ENCODE peak calls at places on chromosomes 1 and 21, in five cellular contexts. One of them, this sample, is unnamed.

GRCh38 chr1:225817611-225818061 is 7.7 kb downstream of the EPHX1 start:
- DNase-seq in GM23248: peak; percentile 96
- DNase-seq in spleen: no peak
- DNase-seq in CD4-positive, alpha-beta memory T cell: no peak
- DNase-seq in prostate gland: peak; percentile 86
- DNase-seq in this sample: peak; percentile 88

GRCh38 chr1:99573431-99574217 is 72.3 kb upstream of the PALMD start:
- DNase-seq in GM23248: no peak
- DNase-seq in spleen: no peak
- DNase-seq in CD4-positive, alpha-beta memory T cell: no peak
- DNase-seq in prostate gland: no peak
- DNase-seq in this sample: no peak

GRCh38 chr21:16420086-16420724 is 690.4 kb downstream of the USP25 start:
- DNase-seq in GM23248: peak; percentile 14
- DNase-seq in spleen: no peak
- DNase-seq in CD4-positive, alpha-beta memory T cell: no peak
- DNase-seq in prostate gland: peak; percentile 67
- DNase-seq in this sample: no peak

GRCh38 chr1:160541622-160542302 is 18.7 kb upstream of the SLAMF6 start:
- DNase-seq in GM23248: no peak
- DNase-seq in spleen: no peak
- DNase-seq in CD4-positive, alpha-beta memory T cell: no peak
- DNase-seq in prostate gland: no peak
- DNase-seq in this sample: no peak

GRCh38 chr21:36263797-36264196 is 56.2 kb upstream of the MORC3 start:
- DNase-seq in GM23248: no peak
- DNase-seq in spleen: peak; percentile 74
- DNase-seq in CD4-positive, alpha-beta memory T cell: no peak
- DNase-seq in prostate gland: no peak
- DNase-seq in this sample: peak; percentile 7

GRCh38 chr1:10057305-10057704 is 24.5 kb downstream of the UBE4B start:
- DNase-seq in GM23248: peak; percentile 76
- DNase-seq in spleen: no peak
- DNase-seq in CD4-positive, alpha-beta memory T cell: no peak
- DNase-seq in prostate gland: no peak
- DNase-seq in this sample: no peak

GRCh38 chr1:119703666-119704450 is 7.9 kb upstream of the PHGDH start:
- DNase-seq in GM23248: no peak
- DNase-seq in spleen: no peak
- DNase-seq in CD4-positive, alpha-beta memory T cell: no peak
- DNase-seq in prostate gland: no peak
- DNase-seq in this sample: no peak

GRCh38 chr1:61807606-61808005 is 65.3 kb downstream of the PATJ start:
- DNase-seq in GM23248: no peak
- DNase-seq in spleen: no peak
- DNase-seq in CD4-positive, alpha-beta memory T cell: no peak
- DNase-seq in prostate gland: no peak
- DNase-seq in this sample: no peak

GRCh38 chr1:170530972-170531757 is 801 bp upstream of the GORAB start:
- DNase-seq in GM23248: peak; percentile 56
- DNase-seq in spleen: peak; percentile 73
- DNase-seq in CD4-positive, alpha-beta memory T cell: no peak
- DNase-seq in prostate gland: no peak
- DNase-seq in this sample: peak; percentile 71

GRCh38 chr1:206663832-206664652 is 20.7 kb upstream of the MAPKAPK2 start:
- DNase-seq in GM23248: peak; percentile 66
- DNase-seq in spleen: peak; percentile 81
- DNase-seq in CD4-positive, alpha-beta memory T cell: peak; percentile 69
- DNase-seq in prostate gland: peak; percentile 61
- DNase-seq in this sample: no peak

GRCh38 chr21:36508948-36509347 is 29.0 kb upstream of the CLDN14 start:
- DNase-seq in GM23248: no peak
- DNase-seq in spleen: no peak
- DNase-seq in CD4-positive, alpha-beta memory T cell: no peak
- DNase-seq in prostate gland: peak; percentile 54
- DNase-seq in this sample: no peak

GRCh38 chr1:173255214-173255813 is 48.2 kb upstream of the TNFSF4 start:
- DNase-seq in GM23248: peak; percentile 58
- DNase-seq in spleen: no peak
- DNase-seq in CD4-positive, alpha-beta memory T cell: no peak
- DNase-seq in prostate gland: no peak
- DNase-seq in this sample: no peak

GRCh38 chr1:12121212-12122000 is 45.4 kb upstream of the TNFRSF1B start:
- DNase-seq in GM23248: peak; percentile 44
- DNase-seq in spleen: peak; percentile 30
- DNase-seq in CD4-positive, alpha-beta memory T cell: peak; percentile 50
- DNase-seq in prostate gland: no peak
- DNase-seq in this sample: no peak

GRCh38 chr1:245234217-245235120 is 79.7 kb downstream of the KIF26B start:
- DNase-seq in GM23248: no peak
- DNase-seq in spleen: no peak
- DNase-seq in CD4-positive, alpha-beta memory T cell: no peak
- DNase-seq in prostate gland: no peak
- DNase-seq in this sample: no peak

GRCh38 chr1:180563013-180563827 is 4.5 kb downstream of the OVAAL start:
- DNase-seq in GM23248: peak; percentile 78
- DNase-seq in spleen: no peak
- DNase-seq in CD4-positive, alpha-beta memory T cell: no peak
- DNase-seq in prostate gland: no peak
- DNase-seq in this sample: no peak

GRCh38 chr1:50620680-50621329 is 197.6 kb upstream of the DMRTA2 start:
- DNase-seq in GM23248: peak; percentile 45
- DNase-seq in spleen: no peak
- DNase-seq in CD4-positive, alpha-beta memory T cell: no peak
- DNase-seq in prostate gland: peak; percentile 28
- DNase-seq in this sample: peak; percentile 81

GRCh38 chr1:117886101-117886795 is 43.2 kb downstream of the GDAP2 start:
- DNase-seq in GM23248: peak; percentile 58
- DNase-seq in spleen: no peak
- DNase-seq in CD4-positive, alpha-beta memory T cell: no peak
- DNase-seq in prostate gland: no peak
- DNase-seq in this sample: no peak

GRCh38 chr1:8509579-8509978 is 191.7 kb downstream of the SLC45A1 start:
- DNase-seq in GM23248: no peak
- DNase-seq in spleen: no peak
- DNase-seq in CD4-positive, alpha-beta memory T cell: no peak
- DNase-seq in prostate gland: no peak
- DNase-seq in this sample: no peak

GRCh38 chr1:11731719-11732283 is 4.1 kb upstream of the AGTRAP start:
- DNase-seq in GM23248: peak; percentile 83
- DNase-seq in spleen: peak; percentile 85
- DNase-seq in CD4-positive, alpha-beta memory T cell: no peak
- DNase-seq in prostate gland: peak; percentile 77
- DNase-seq in this sample: peak; percentile 93

GRCh38 chr1:43327549-43328292 is 9.9 kb upstream of the MPL start:
- DNase-seq in GM23248: peak; percentile 38
- DNase-seq in spleen: no peak
- DNase-seq in CD4-positive, alpha-beta memory T cell: no peak
- DNase-seq in prostate gland: no peak
- DNase-seq in this sample: no peak

GRCh38 chr1:232765536-232765935 is 39.7 kb upstream of the MAP10 start:
- DNase-seq in GM23248: no peak
- DNase-seq in spleen: no peak
- DNase-seq in CD4-positive, alpha-beta memory T cell: no peak
- DNase-seq in prostate gland: no peak
- DNase-seq in this sample: no peak

GRCh38 chr1:232886304-232886703 is 64.1 kb upstream of the NTPCR start:
- DNase-seq in GM23248: no peak
- DNase-seq in spleen: no peak
- DNase-seq in CD4-positive, alpha-beta memory T cell: no peak
- DNase-seq in prostate gland: no peak
- DNase-seq in this sample: no peak

GRCh38 chr1:31064685-31065309 is 720 bp downstream of the PUM1 start:
- DNase-seq in GM23248: peak; percentile 56
- DNase-seq in spleen: peak; percentile 81
- DNase-seq in CD4-positive, alpha-beta memory T cell: no peak
- DNase-seq in prostate gland: no peak
- DNase-seq in this sample: no peak

GRCh38 chr1:110337704-110338199 is 1.4 kb upstream of the RBM15 start:
- DNase-seq in GM23248: peak; percentile 49
- DNase-seq in spleen: peak; percentile 92
- DNase-seq in CD4-positive, alpha-beta memory T cell: no peak
- DNase-seq in prostate gland: peak; percentile 33
- DNase-seq in this sample: peak; percentile 89

GRCh38 chr1:112058815-112059450 is 69.5 kb upstream of the KCND3 start:
- DNase-seq in GM23248: no peak
- DNase-seq in spleen: no peak
- DNase-seq in CD4-positive, alpha-beta memory T cell: no peak
- DNase-seq in prostate gland: no peak
- DNase-seq in this sample: no peak

GRCh38 chr1:150149490-150150453 is at the start of gene PLEKHO1:
- DNase-seq in GM23248: peak; percentile 92
- DNase-seq in spleen: peak; percentile 97
- DNase-seq in CD4-positive, alpha-beta memory T cell: peak; percentile 80
- DNase-seq in prostate gland: peak; percentile 73
- DNase-seq in this sample: peak; percentile 93

GRCh38 chr21:26717146-26717739 is 128.0 kb downstream of the ADAMTS1 start:
- DNase-seq in GM23248: peak; percentile 49
- DNase-seq in spleen: no peak
- DNase-seq in CD4-positive, alpha-beta memory T cell: peak; percentile 17
- DNase-seq in prostate gland: no peak
- DNase-seq in this sample: no peak

GRCh38 chr1:21156019-21156418 is 20.7 kb downstream of the EIF4G3 start:
- DNase-seq in GM23248: no peak
- DNase-seq in spleen: no peak
- DNase-seq in CD4-positive, alpha-beta memory T cell: no peak
- DNase-seq in prostate gland: no peak
- DNase-seq in this sample: no peak

DNA sequence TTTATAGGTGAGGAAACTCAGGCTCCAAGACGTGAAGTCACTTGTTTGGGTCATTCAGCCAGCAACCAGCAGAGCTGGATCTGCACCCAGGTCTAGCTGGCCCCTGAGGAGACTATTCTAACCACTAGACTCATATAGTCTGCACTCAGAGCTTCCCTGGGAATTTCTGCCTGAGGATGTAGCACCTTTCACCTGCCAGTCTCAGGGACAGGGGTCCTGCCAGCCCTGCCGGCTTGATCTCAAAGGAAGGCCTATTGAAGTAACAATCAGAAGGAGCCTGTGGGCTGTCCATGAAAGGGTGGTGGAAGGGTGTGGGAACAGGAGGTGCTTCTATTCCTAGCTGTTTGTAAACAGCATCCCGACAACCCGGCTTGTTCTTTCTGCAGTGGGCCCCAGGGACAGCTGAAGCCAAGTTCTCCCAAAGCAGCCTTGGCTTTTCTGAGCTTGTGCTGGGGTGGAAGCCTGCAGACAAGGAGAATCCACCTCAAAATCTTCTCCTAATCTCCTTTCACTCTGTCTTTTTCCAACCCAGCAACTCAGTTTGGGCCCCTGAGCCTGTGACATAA is 7.8 kb downstream of the LMOD1 start:
- DNase-seq in GM23248: peak; percentile 2
- DNase-seq in spleen: no peak
- DNase-seq in CD4-positive, alpha-beta memory T cell: no peak
- DNase-seq in prostate gland: no peak
- DNase-seq in this sample: no peak
- H3K27ac ChIP-seq in GM23248: peak overlapping the region; percentile 15
- H3K27ac ChIP-seq in spleen: peak overlapping the region; percentile 36
- H3K27ac ChIP-seq in CD4-positive, alpha-beta memory T cell: no peak overlapping the region
- H3K27ac ChIP-seq in prostate gland: peak overlapping the region; percentile 53
- H3K27ac ChIP-seq in this sample: no peak overlapping the region

GRCh38 chr1:221439734-221440436 is 302.0 kb downstream of the DUSP10 start:
- DNase-seq in GM23248: peak; percentile 96
- DNase-seq in spleen: no peak
- DNase-seq in CD4-positive, alpha-beta memory T cell: peak; percentile 32
- DNase-seq in prostate gland: no peak
- DNase-seq in this sample: no peak
- H3K27ac ChIP-seq in GM23248: peak overlapping the region; percentile 94
- H3K27ac ChIP-seq in spleen: peak overlapping the region; percentile 56
- H3K27ac ChIP-seq in CD4-positive, alpha-beta memory T cell: no peak overlapping the region
- H3K27ac ChIP-seq in prostate gland: no peak overlapping the region
- H3K27ac ChIP-seq in this sample: no peak overlapping the region

DNA sequence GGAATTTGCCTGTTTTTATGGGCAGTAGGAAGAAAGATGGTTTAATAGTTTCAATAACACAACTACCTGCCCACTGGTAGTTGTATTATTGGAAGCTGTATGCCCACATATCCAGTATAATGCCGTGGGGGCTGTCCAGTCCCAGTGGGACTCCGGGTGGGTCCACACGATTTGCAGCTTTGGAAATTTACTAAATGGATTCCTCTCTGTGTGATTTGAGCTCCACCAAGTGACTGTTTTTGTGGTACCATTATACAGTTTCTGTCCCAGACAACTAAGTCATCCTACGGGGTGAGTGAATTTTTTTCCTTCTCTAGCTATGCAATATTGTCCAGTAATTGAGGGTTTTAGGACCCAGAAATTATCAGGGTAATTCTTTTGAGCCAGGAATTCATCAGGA is 86.8 kb downstream of the PLA2G4A start:
- DNase-seq in GM23248: no peak
- DNase-seq in spleen: no peak
- DNase-seq in CD4-positive, alpha-beta memory T cell: no peak
- DNase-seq in prostate gland: no peak
- DNase-seq in this sample: no peak
- H3K27ac ChIP-seq in GM23248: no peak overlapping the region
- H3K27ac ChIP-seq in spleen: no peak overlapping the region
- H3K27ac ChIP-seq in CD4-positive, alpha-beta memory T cell: no peak overlapping the region
- H3K27ac ChIP-seq in prostate gland: no peak overlapping the region
- H3K27ac ChIP-seq in this sample: no peak overlapping the region

DNA sequence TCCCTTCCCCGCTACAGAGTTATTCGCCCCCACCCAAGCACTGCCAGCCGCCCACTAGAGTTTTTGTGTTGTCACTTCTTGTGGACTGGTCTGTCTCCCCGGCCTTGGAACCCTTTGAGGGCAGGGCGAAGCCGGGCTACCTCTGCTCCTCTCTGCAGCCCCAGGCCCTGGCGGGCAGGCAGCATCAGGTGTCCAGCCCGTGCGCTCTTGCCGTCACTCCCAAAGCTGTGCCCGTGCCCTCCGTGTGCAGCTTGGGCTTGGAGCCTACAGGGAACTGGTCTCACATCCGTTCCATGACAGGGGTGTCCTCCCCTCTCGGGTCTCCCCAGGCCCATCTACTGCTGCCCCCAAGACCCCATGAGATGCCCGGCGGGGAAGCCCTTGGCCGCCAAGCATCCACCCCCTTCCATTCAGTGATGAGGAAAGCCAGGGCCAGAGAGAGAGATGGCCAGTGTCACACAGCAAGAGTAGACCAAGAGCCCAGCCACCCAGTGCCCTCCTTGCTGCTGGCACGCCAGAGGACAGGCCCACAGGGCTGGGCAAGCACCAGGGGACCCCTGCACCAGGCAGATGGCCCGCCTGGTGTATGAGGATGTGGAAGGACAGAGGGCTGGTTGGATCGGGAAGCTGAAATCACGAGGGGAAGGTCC is 15.3 kb upstream of the LDLRAP1 start:
- DNase-seq in GM23248: no peak
- DNase-seq in spleen: no peak
- DNase-seq in CD4-positive, alpha-beta memory T cell: no peak
- DNase-seq in prostate gland: no peak
- DNase-seq in this sample: no peak
- H3K27ac ChIP-seq in GM23248: no peak overlapping the region
- H3K27ac ChIP-seq in spleen: no peak overlapping the region
- H3K27ac ChIP-seq in CD4-positive, alpha-beta memory T cell: no peak overlapping the region
- H3K27ac ChIP-seq in prostate gland: no peak overlapping the region
- H3K27ac ChIP-seq in this sample: no peak overlapping the region

DNA sequence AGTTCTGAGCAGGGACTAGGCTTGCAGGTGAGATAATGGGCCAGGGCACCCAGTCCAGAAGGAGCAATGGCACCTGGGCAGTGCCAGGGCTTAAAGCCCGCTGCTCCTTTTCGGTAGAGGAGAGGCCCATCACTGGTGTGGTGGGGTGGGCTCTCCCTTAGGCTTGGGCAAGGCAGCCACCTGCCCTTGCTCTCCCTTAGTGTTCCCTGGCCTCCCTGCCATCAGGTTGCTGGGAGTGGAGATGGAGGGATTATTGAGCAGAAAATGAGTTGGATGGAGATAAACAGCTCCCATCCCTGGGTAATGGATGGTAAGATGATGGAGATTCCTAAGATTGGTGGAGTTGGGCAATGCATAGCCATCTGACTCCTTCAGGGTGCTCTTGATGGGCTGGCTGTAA is 7.9 kb downstream of the MYOG start:
- DNase-seq in GM23248: no peak
- DNase-seq in spleen: no peak
- DNase-seq in CD4-positive, alpha-beta memory T cell: no peak
- DNase-seq in prostate gland: no peak
- DNase-seq in this sample: no peak
- H3K27ac ChIP-seq in GM23248: no peak overlapping the region
- H3K27ac ChIP-seq in spleen: no peak overlapping the region
- H3K27ac ChIP-seq in CD4-positive, alpha-beta memory T cell: no peak overlapping the region
- H3K27ac ChIP-seq in prostate gland: no peak overlapping the region
- H3K27ac ChIP-seq in this sample: no peak overlapping the region

This sample was measured in kidney.